ENCODE peak calls at places on chromosomes 1 and 21, in seven cellular contexts. V is neural progenitor cell, W is cardiac muscle cell, O is tibial artery, L is AG04450, N is T-helper 2 cell, S is D721Med. U is an unnamed sample.
A peak's percentile ranks its signal among the peaks of the same experiment; 100 is the strongest.

GRCh38 chr1:7223334-7224080 is 438.3 kb downstream of the CAMTA1 start:
- DNase-seq in V (no peak), W (no peak), O (no peak), L (peak; percentile 72), N (no peak), S (no peak), U (no peak)

GRCh38 chr21:28767523-28767922 is 225.2 kb downstream of the LTN1 start:
- DNase-seq in V (no peak), W (no peak), O (no peak), L (no peak), N (no peak), S (no peak), U (no peak)

GRCh38 chr21:44712203-44713028 is 1.0 kb upstream of the TSPEAR start:
- DNase-seq in V (no peak), W (no peak), O (no peak), L (no peak), N (no peak), S (no peak), U (no peak)

GRCh38 chr21:15250384-15250783 is 185.6 kb upstream of the NRIP1 start:
- DNase-seq in V (no peak), W (no peak), O (no peak), L (peak; percentile 15), N (no peak), S (no peak), U (no peak)

GRCh38 chr1:46549697-46550681 is 1.5 kb downstream of the KNCN start:
- DNase-seq in V (peak; percentile 58), W (no peak), O (peak; percentile 17), L (no peak), N (peak; percentile 39), S (no peak), U (peak; percentile 68)

GRCh38 chr1:219412772-219413171 is 200.1 kb downstream of the ZC3H11B start:
- DNase-seq in V (no peak), W (no peak), O (no peak), L (no peak), N (no peak), S (no peak), U (no peak)

GRCh38 chr1:206106328-206107167 is 10.6 kb downstream of the AVPR1B start:
- DNase-seq in V (peak; percentile 84), W (peak; percentile 87), O (peak; percentile 80), L (peak; percentile 61), N (peak; percentile 61), S (peak; percentile 72), U (peak; percentile 67)

GRCh38 chr1:218499021-218499691 is 154.0 kb downstream of the TGFB2 start:
- DNase-seq in V (no peak), W (no peak), O (no peak), L (no peak), N (no peak), S (no peak), U (no peak)

GRCh38 chr1:47184771-47185677 is 4.8 kb downstream of the PDZK1IP1 start:
- DNase-seq in V (no peak), W (no peak), O (no peak), L (no peak), N (no peak), S (no peak), U (no peak)